ENCODE peak calls at places on chromosomes 6 and 20, in four cellular contexts. One of them, this sample, is unnamed.

GRCh38 chr6:170174771-170175643 is 115.9 kb downstream of the DLL1 start:
- DNase-seq in glutamatergic neuron: no peak
- DNase-seq in SJSA1: peak
- DNase-seq in RWPE1: no peak
- DNase-seq in this sample: no peak

GRCh38 chr20:49700411-49701185 is 13.1 kb downstream of the B4GALT5 start:
- DNase-seq in SJSA1: peak
- DNase-seq in RWPE1: peak
- DNase-seq in glutamatergic neuron: no peak
- DNase-seq in this sample: peak

GRCh38 chr6:70281923-70282902 is 20.7 kb downstream of the COL9A1 start:
- DNase-seq in RWPE1: no peak
- DNase-seq in SJSA1: no peak
- DNase-seq in glutamatergic neuron: peak
- DNase-seq in this sample: no peak

GRCh38 chr6:63806573-63806913 is 170.9 kb downstream of the PHF3 start:
- DNase-seq in SJSA1: no peak
- DNase-seq in glutamatergic neuron: no peak
- DNase-seq in RWPE1: peak
- DNase-seq in this sample: no peak

GRCh38 chr6:12249516-12250394 is 40.4 kb upstream of the EDN1 start:
- DNase-seq in glutamatergic neuron: no peak
- DNase-seq in SJSA1: no peak
- DNase-seq in RWPE1: no peak
- DNase-seq in this sample: peak

GRCh38 chr6:135128268-135128914 is 52.7 kb upstream of the MYB start:
- DNase-seq in SJSA1: no peak
- DNase-seq in glutamatergic neuron: no peak
- DNase-seq in RWPE1: no peak
- DNase-seq in this sample: no peak

GRCh38 chr6:158914923-158915322 is 85.1 kb downstream of the RSPH3 start:
- DNase-seq in SJSA1: no peak
- DNase-seq in RWPE1: no peak
- DNase-seq in glutamatergic neuron: no peak
- DNase-seq in this sample: no peak

GRCh38 chr6:144768676-144769599 is 483.8 kb downstream of the UTRN start:
- DNase-seq in RWPE1: no peak
- DNase-seq in SJSA1: no peak
- DNase-seq in glutamatergic neuron: no peak
- DNase-seq in this sample: no peak

GRCh38 chr6:34145161-34146020 is 496 bp downstream of the GRM4 start:
- DNase-seq in SJSA1: no peak
- DNase-seq in glutamatergic neuron: peak
- DNase-seq in RWPE1: peak
- DNase-seq in this sample: no peak

GRCh38 chr6:94636780-94637385 is 940.5 kb upstream of the MANEA start:
- DNase-seq in glutamatergic neuron: no peak
- DNase-seq in SJSA1: no peak
- DNase-seq in RWPE1: peak
- DNase-seq in this sample: no peak

GRCh38 chr6:138287144-138287955 is 69.1 kb upstream of the PBOV1 start:
- DNase-seq in SJSA1: no peak
- DNase-seq in glutamatergic neuron: no peak
- DNase-seq in RWPE1: no peak
- DNase-seq in this sample: peak

GRCh38 chr6:44356432-44356950 is 14.0 kb downstream of the SPATS1 start:
- DNase-seq in SJSA1: peak
- DNase-seq in glutamatergic neuron: no peak
- DNase-seq in RWPE1: no peak
- DNase-seq in this sample: no peak

GRCh38 chr6:118382126-118382525 is 166.0 kb upstream of the PLN start:
- DNase-seq in RWPE1: no peak
- DNase-seq in glutamatergic neuron: no peak
- DNase-seq in SJSA1: no peak
- DNase-seq in this sample: no peak

GRCh38 chr6:111625511-111626331 is 20.0 kb upstream of the TRAF3IP2 start:
- DNase-seq in SJSA1: no peak
- DNase-seq in RWPE1: no peak
- DNase-seq in glutamatergic neuron: no peak
- DNase-seq in this sample: no peak

GRCh38 chr6:150250826-150251225 is 108.0 kb downstream of the PPP1R14C start:
- DNase-seq in SJSA1: no peak
- DNase-seq in RWPE1: peak
- DNase-seq in glutamatergic neuron: no peak
- DNase-seq in this sample: no peak

GRCh38 chr20:9280654-9281053 is 211.8 kb downstream of the PLCB4 start:
- DNase-seq in RWPE1: no peak
- DNase-seq in glutamatergic neuron: no peak
- DNase-seq in SJSA1: no peak
- DNase-seq in this sample: no peak

GRCh38 chr20:3734111-3734843 is 1.8 kb downstream of the HSPA12B start:
- DNase-seq in SJSA1: no peak
- DNase-seq in RWPE1: no peak
- DNase-seq in glutamatergic neuron: no peak
- DNase-seq in this sample: no peak

GRCh38 chr6:16059496-16059895 is 69.4 kb upstream of the MYLIP start:
- DNase-seq in glutamatergic neuron: no peak
- DNase-seq in RWPE1: no peak
- DNase-seq in SJSA1: no peak
- DNase-seq in this sample: no peak